ENCODE peak calls at places on chromosome 21, in six cellular contexts. R is IMR-90, J is H9, T is mesendoderm, U is H1, F is trophoblast cell. D is an unnamed sample.
A peak's percentile ranks its signal among the peaks of the same experiment; 100 is the strongest.

GRCh38 chr21:46078984-46079356 is 18.9 kb upstream of the COL6A2 start:
- DNase-seq in F (no peak), R (no peak), J (no peak), U (no peak), T (no peak), D (no peak)

GRCh38 chr21:33707846-33708245 is 65.5 kb downstream of the ITSN1 start:
- DNase-seq in T (no peak), U (no peak), R (no peak), F (no peak), J (no peak), D (no peak)

GRCh38 chr21:39316062-39316461 is 2.6 kb upstream of the BRWD1 start:
- DNase-seq in R (no peak), T (no peak), U (no peak), J (no peak), F (peak; percentile 7), D (no peak)

GRCh38 chr21:23887709-23888303 is 1719.5 kb downstream of the MRPL39 start:
- DNase-seq in F (no peak), U (no peak), R (no peak), T (no peak), J (no peak), D (no peak)

GRCh38 chr21:44006017-44006624 is 6.0 kb upstream of the TRAPPC10 start:
- DNase-seq in J (no peak), F (peak; percentile 61), T (no peak), R (peak; percentile 90), U (no peak), D (no peak)

GRCh38 chr21:40976198-40977114 is 129.5 kb upstream of the DSCAM start:
- DNase-seq in U (no peak), F (peak; percentile 8), J (no peak), T (no peak), R (no peak), D (no peak)

GRCh38 chr21:43195131-43196021 is 26.6 kb downstream of the CRYAA start:
- DNase-seq in F (no peak), T (no peak), R (no peak), U (no peak), J (peak; percentile 25), D (no peak)

GRCh38 chr21:44897326-44898010 is 23.2 kb downstream of the ITGB2 start:
- DNase-seq in J (peak; percentile 73), R (no peak), F (peak; percentile 18), U (no peak), T (peak; percentile 56), D (no peak)

GRCh38 chr21:44426663-44427191 is 28.6 kb upstream of the LRRC3 start:
- DNase-seq in T (no peak), J (peak; percentile 25), U (no peak), R (no peak), F (no peak), D (no peak)

GRCh38 chr21:39444406-39445145 is 1.0 kb downstream of the LCA5L start:
- DNase-seq in J (no peak), U (no peak), T (peak; percentile 58), F (peak; percentile 32), R (peak; percentile 58), D (no peak)

GRCh38 chr21:16713331-16714114 is 799.3 kb upstream of the CXADR start:
- DNase-seq in J (no peak), R (peak; percentile 13), U (no peak), F (no peak), T (no peak), D (no peak)

GRCh38 chr21:42518626-42519025 is 5.0 kb downstream of the SLC37A1 start:
- DNase-seq in F (peak; percentile 57), U (no peak), J (no peak), R (no peak), T (no peak), D (no peak)

GRCh38 chr21:36170823-36171222 is 14.2 kb downstream of the DOP1B start:
- DNase-seq in U (no peak), R (no peak), F (peak; percentile 70), J (peak; percentile 7), T (no peak), D (no peak)

GRCh38 chr21:36701912-36702621 is 3.2 kb downstream of the SIM2 start:
- DNase-seq in R (peak; percentile 64), J (peak; percentile 55), F (peak; percentile 63), U (no peak), T (peak; percentile 75), D (no peak)

GRCh38 chr21:44414291-44415072 is 40.8 kb upstream of the LRRC3 start:
- DNase-seq in U (no peak), T (no peak), R (no peak), J (peak; percentile 22), F (no peak), D (no peak)

GRCh38 chr21:46145159-46145839 is 10.1 kb downstream of the FTCD start:
- DNase-seq in J (no peak), U (no peak), F (no peak), R (no peak), T (no peak), D (no peak)

GRCh38 chr21:46546799-46547198 is 58.1 kb downstream of the S100B start:
- DNase-seq in R (no peak), F (no peak), J (no peak), U (no peak), T (no peak), D (no peak)

GRCh38 chr21:43842742-43843141 is 22.3 kb upstream of the AGPAT3 start:
- DNase-seq in F (no peak), R (no peak), T (no peak), U (no peak), J (no peak), D (no peak)

GRCh38 chr21:41086551-41086950 is 81.4 kb upstream of the BACE2 start:
- DNase-seq in U (no peak), T (peak; percentile 60), R (no peak), J (no peak), F (no peak), D (no peak)

GRCh38 chr21:36209626-36210171 is 53.1 kb downstream of the DOP1B start:
- DNase-seq in J (peak; percentile 78), T (peak; percentile 90), U (no peak), F (peak; percentile 87), R (peak; percentile 82), D (peak; percentile 32)

DNA sequence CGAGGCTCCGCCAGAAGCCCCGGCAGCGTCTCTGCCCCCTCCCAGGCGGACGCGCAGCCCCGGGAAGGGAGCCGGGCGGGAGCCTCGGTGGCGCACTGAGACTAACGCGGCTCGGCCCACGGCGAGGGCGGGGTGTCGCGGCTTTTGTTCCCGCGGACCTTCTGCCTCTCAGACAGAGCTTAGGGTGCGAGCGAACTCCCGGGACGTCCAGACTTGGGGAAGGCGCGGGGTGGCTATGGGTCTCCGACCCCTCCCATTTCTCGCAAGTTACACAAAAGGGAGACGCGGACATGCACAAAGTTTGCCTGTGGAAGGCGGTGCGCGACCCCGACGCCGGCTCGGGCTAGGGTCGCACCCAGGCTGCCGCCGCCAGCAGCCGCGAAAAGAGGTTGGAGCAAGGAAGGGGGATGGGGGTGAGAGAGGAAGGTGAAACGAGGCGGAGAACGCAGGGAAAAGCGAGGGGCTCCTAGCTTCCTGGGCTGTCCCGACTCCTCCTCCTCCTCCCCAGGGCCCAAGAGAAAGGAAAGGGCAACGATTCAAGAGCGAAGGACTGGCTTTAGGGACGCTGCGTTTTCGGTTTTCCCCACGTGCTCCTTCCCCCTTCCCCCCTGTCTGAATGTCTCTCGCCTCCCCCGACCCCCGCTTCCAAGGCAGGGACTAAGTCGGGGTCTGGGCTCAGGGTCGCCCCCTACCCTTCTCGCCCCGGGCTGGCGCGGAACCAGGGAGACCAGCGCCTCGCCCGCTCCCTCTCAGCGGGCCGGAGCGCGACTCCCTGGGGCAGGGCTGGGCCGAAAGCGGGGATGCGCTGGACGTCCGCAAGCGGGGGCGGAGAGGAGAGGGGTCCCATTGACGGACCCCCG is 729 bp downstream of the APP start:
- DNase-seq in R (peak; percentile 65), T (peak; percentile 85), U (no peak), J (peak; percentile 37), F (peak; percentile 63), D (peak; percentile 58)
- H3K18ac ChIP-seq in R (peak overlapping the region; percentile 80), T (peak overlapping the region; percentile 98), U (peak overlapping the region; percentile 93), J (peak overlapping the region; percentile 52), F (peak overlapping the region; percentile 100), D (peak overlapping the region; percentile 99)

GRCh38 chr21:34887729-34888568 is 161.2 kb downstream of the RUNX1 start:
- DNase-seq in R (peak; percentile 99), U (no peak), F (peak; percentile 91), T (peak; percentile 68), J (peak; percentile 46), D (no peak)

GRCh38 chr21:34888569-34889286 is 160.4 kb downstream of the RUNX1 start:
- DNase-seq in T (peak; percentile 97), R (peak; percentile 96), F (peak; percentile 97), U (peak; percentile 79), J (peak; percentile 93), D (peak; percentile 85)

GRCh38 chr21:34889537-34890257 is 159.4 kb downstream of the RUNX1 start:
- DNase-seq in J (peak; percentile 51), T (peak; percentile 80), R (peak; percentile 77), F (peak; percentile 90), U (no peak), D (no peak)

GRCh38 chr21:34890258-34890723 is 158.8 kb downstream of the RUNX1 start:
- DNase-seq in U (no peak), T (no peak), J (peak; percentile 61), F (no peak), R (no peak), D (no peak)

GRCh38 chr21:34889287-34889536 is 159.9 kb downstream of the RUNX1 start:
- DNase-seq in U (no peak), F (peak; percentile 78), T (peak; percentile 72), R (peak; percentile 74), J (peak; percentile 49), D (no peak)
- H3K18ac ChIP-seq in U (no peak overlapping the region), F (peak overlapping the region; percentile 73), T (peak overlapping the region; percentile 83), R (peak overlapping the region; percentile 80), J (no peak overlapping the region), D (peak overlapping the region; percentile 85)

DNA sequence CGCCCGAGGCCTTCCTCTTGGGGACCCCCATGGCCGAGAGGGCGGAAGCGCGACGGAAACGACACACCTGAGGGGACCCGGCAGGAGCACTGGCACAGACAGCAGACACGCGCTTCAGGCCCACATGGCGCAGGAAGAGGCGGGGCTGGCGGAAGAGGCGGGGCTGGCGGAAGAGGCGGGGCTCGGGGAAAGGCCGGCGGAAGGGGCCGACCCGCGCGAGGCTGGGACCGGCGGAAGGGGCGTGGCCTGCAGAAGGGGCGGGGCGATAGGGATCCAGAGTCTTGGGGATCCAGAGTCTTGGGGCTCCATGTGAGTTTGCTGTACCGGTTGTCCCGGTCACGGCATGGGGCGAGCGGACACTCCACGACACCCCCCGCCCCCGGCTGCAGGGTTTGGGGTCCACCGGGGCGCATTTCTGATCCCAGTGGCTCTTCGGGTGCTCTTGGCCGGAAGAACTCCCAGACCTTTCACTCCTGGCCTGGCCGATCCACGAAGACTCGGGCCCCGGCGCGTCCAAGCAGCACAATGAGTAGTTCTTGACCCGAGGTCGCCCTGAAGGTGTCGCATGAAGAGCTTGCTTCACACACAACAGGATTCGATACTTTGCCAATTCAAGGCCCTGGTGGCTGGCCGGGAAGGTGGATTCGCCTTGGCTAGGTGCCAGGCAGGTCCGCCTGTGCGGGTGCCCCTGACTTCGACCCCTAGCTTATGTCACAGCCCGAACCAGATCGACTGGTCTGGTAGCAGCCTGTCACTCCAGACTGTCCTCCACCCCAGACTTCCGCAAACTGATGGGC is at the start of gene URB1:
- DNase-seq in R (peak; percentile 65), U (peak; percentile 34), F (peak; percentile 92), J (peak; percentile 93), T (peak; percentile 84), D (peak; percentile 43)
- H3K18ac ChIP-seq in R (peak within 1 kb of the TSS; percentile 25), U (peak within 1 kb of the TSS; percentile 67), F (peak within 1 kb of the TSS; percentile 23), J (no peak within 1 kb of the TSS), T (no peak within 1 kb of the TSS), D (peak within 1 kb of the TSS; percentile 89)

DNA sequence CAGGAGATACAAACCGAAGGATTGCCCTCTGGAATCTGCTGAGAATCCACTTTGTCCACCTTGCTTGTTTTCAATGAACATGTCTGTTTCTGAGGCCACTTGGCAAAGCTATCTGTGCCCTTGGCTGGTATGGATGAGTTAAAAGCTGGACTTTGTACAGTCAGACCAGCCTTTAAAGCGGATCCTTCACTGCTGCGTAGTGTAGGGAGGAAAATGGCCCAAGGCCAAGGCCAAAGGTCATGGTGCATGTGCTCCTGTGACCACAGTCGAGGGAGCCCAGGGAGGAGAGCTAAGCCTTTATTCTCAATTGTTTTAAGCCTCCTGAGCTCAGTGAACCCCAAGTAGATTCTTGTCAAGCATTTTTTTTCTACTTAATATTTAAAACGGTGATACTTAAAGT is 37.0 kb downstream of the KCNJ15 start:
- DNase-seq in R (no peak), T (no peak), F (no peak), J (no peak), U (no peak), D (no peak)
- H3K18ac ChIP-seq in R (peak overlapping the region; percentile 77), T (no peak overlapping the region), F (no peak overlapping the region), J (no peak overlapping the region), U (no peak overlapping the region), D (no peak overlapping the region)